ENCODE peak calls at places on chromosome 13, in seven cellular contexts. J is fibroblast of the conjunctiva, P is RPMI8226, V is GM04503, O is cerebellum, I is K562, K is T-cell. A is an unnamed sample.

GRCh38 chr13:80399340-80400163 is 58.6 kb upstream of the SPRY2 start:
- DNase-seq in O (no peak), J (peak; percentile 5), K (no peak), I (no peak), P (no peak), V (no peak), A (no peak)

GRCh38 chr13:23570931-23571330 is 719 bp downstream of the TNFRSF19 start:
- DNase-seq in K (no peak), P (no peak), I (no peak), O (no peak), V (no peak), J (no peak), A (no peak)

GRCh38 chr13:98503175-98504028 is 73.5 kb downstream of the STK24 start:
- DNase-seq in P (no peak), I (peak; percentile 34), J (no peak), V (no peak), O (no peak), K (no peak), A (peak; percentile 33)

GRCh38 chr13:47146136-47146535 is 249.3 kb upstream of the HTR2A start:
- DNase-seq in J (no peak), V (peak; percentile 3), P (no peak), O (no peak), I (no peak), K (no peak), A (no peak)

GRCh38 chr13:95403349-95404140 is 102.3 kb upstream of the ABCC4 start:
- DNase-seq in K (no peak), O (no peak), I (no peak), J (no peak), V (no peak), P (no peak), A (peak; percentile 81)

GRCh38 chr13:84136582-84136981 is 254.3 kb upstream of the SLITRK1 start:
- DNase-seq in V (no peak), O (no peak), P (no peak), I (no peak), J (no peak), K (no peak), A (no peak)

GRCh38 chr13:75705395-75705794 is 69.3 kb downstream of the LMO7 start:
- DNase-seq in O (no peak), V (no peak), P (no peak), I (no peak), J (no peak), K (no peak), A (no peak)

GRCh38 chr13:20197361-20197834 is 4.7 kb upstream of the GJB2 start:
- DNase-seq in K (no peak), I (peak; percentile 17), J (peak; percentile 20), P (peak; percentile 43), O (peak; percentile 40), V (no peak), A (no peak)

GRCh38 chr13:26899153-26899552 is 138.6 kb upstream of the GPR12 start:
- DNase-seq in V (no peak), O (no peak), I (no peak), J (no peak), K (no peak), P (no peak), A (peak; percentile 12)

A was measured in islet precursor cell.